ENCODE peak calls at places on chromosomes 2 and 18, in eight cellular contexts. Q, F, C, S, P, V, J and L are unnamed samples.

GRCh38 chr18:33805592-33805991 is 227.6 kb downstream of the ASXL3 start:
- DNase-seq in C (no peak), J (no peak), P (no peak), F (no peak), S (no peak), Q (no peak), V (no peak), L (no peak)

GRCh38 chr18:4096501-4096900 is 358.6 kb downstream of the DLGAP1 start:
- DNase-seq in Q (peak; percentile 1), P (no peak), F (no peak), C (no peak), V (no peak), J (peak; percentile 52), S (no peak), L (peak; percentile 14)

GRCh38 chr2:17313261-17313660 is 205.0 kb downstream of the RAD51AP2 start:
- DNase-seq in Q (no peak), S (no peak), P (peak; percentile 15), F (no peak), V (no peak), C (no peak), J (no peak), L (no peak)

GRCh38 chr2:164530464-164530863 is 90.8 kb downstream of the GRB14 start:
- DNase-seq in P (no peak), S (no peak), Q (no peak), J (no peak), C (no peak), V (no peak), F (no peak), L (no peak)

GRCh38 chr2:176516051-176516601 is 246.9 kb downstream of the MTX2 start:
- DNase-seq in Q (no peak), J (no peak), V (no peak), F (no peak), S (no peak), P (no peak), C (no peak), L (no peak)

GRCh38 chr2:220614064-220614463 is 958.0 kb downstream of the EPHA4 start:
- DNase-seq in P (no peak), F (no peak), Q (no peak), S (no peak), C (no peak), V (no peak), J (no peak), L (no peak)

GRCh38 chr2:75896779-75897366 is 186.2 kb upstream of the GCFC2 start:
- DNase-seq in V (peak; percentile 81), F (no peak), Q (no peak), J (peak; percentile 45), S (no peak), P (peak; percentile 68), C (no peak), L (peak; percentile 30)

GRCh38 chr2:181444654-181445053 is 12.5 kb upstream of the ITGA4 start:
- DNase-seq in Q (no peak), F (no peak), V (no peak), S (no peak), C (no peak), J (no peak), P (no peak), L (no peak)

GRCh38 chr2:30225131-30225762 is 6.1 kb upstream of the LBH start:
- DNase-seq in Q (peak; percentile 83), F (peak; percentile 56), J (peak; percentile 27), S (no peak), V (peak; percentile 19), C (peak; percentile 54), P (no peak), L (peak; percentile 23)

GRCh38 chr2:219247678-219248642 is 2.7 kb downstream of the STK16 start:
- DNase-seq in J (no peak), Q (no peak), C (peak; percentile 55), S (no peak), V (no peak), F (no peak), P (no peak), L (no peak)

GRCh38 chr2:62569907-62570793 is 64.2 kb upstream of the TMEM17 start:
- DNase-seq in P (no peak), F (no peak), Q (no peak), S (no peak), C (no peak), J (no peak), V (peak; percentile 24), L (no peak)

GRCh38 chr2:140892429-140892828 is 1238.4 kb downstream of the LRP1B start:
- DNase-seq in P (no peak), S (no peak), F (no peak), Q (no peak), C (no peak), V (no peak), J (peak; percentile 29), L (peak; percentile 3)

GRCh38 chr2:133434962-133435668 is 133.1 kb downstream of the NCKAP5 start:
- DNase-seq in J (peak; percentile 93), C (no peak), S (no peak), P (no peak), Q (peak; percentile 24), V (no peak), F (no peak), L (peak; percentile 97)

GRCh38 chr2:226649871-226650660 is 149.6 kb downstream of the IRS1 start:
- DNase-seq in C (no peak), F (peak; percentile 15), V (peak; percentile 55), J (peak; percentile 100), P (peak; percentile 70), S (peak; percentile 28), Q (peak; percentile 97), L (peak; percentile 98)

GRCh38 chr2:194062401-194062800 is 1594.6 kb upstream of the SLC39A10 start:
- DNase-seq in V (no peak), F (no peak), S (no peak), J (no peak), Q (no peak), P (no peak), C (no peak), L (no peak)

GRCh38 chr2:150548527-150548926 is 61.1 kb upstream of the RND3 start:
- DNase-seq in S (no peak), C (no peak), V (peak; percentile 61), J (no peak), F (no peak), P (no peak), Q (peak; percentile 40), L (no peak)

GRCh38 chr2:234677758-234678538 is 181.1 kb upstream of the ARL4C start:
- DNase-seq in V (no peak), C (no peak), Q (peak; percentile 57), P (no peak), S (no peak), J (peak; percentile 79), F (no peak), L (peak; percentile 41)

GRCh38 chr18:32372381-32373061 is 98.2 kb downstream of the GAREM1 start:
- DNase-seq in S (no peak), Q (no peak), F (no peak), P (no peak), J (peak; percentile 99), V (no peak), C (no peak), L (peak; percentile 95)

GRCh38 chr2:30705711-30706533 is 101.3 kb downstream of the CAPN13 start:
- DNase-seq in J (no peak), V (no peak), S (no peak), P (no peak), C (no peak), F (no peak), Q (no peak), L (no peak)

GRCh38 chr2:167264380-167264779 is 376.1 kb downstream of the XIRP2 start:
- DNase-seq in J (peak; percentile 37), P (peak; percentile 66), V (peak; percentile 35), C (no peak), F (no peak), S (no peak), Q (no peak), L (peak; percentile 6)

GRCh38 chr2:634041-634440 is 43.2 kb downstream of the TMEM18 start:
- DNase-seq in S (no peak), F (no peak), V (no peak), C (no peak), P (no peak), J (no peak), Q (no peak), L (no peak)

GRCh38 chr2:71190959-71191943 is 35.7 kb downstream of the PAIP2B start:
- DNase-seq in F (no peak), J (peak; percentile 25), P (peak; percentile 59), C (no peak), Q (peak; percentile 40), V (no peak), S (no peak), L (peak; percentile 8)

GRCh38 chr18:61400714-61401113 is 67.5 kb downstream of the CDH20 start:
- DNase-seq in V (no peak), J (no peak), F (no peak), C (no peak), Q (peak; percentile 69), P (no peak), S (no peak), L (peak; percentile 21)

GRCh38 chr18:49725809-49726514 is 87.4 kb downstream of the ACAA2 start:
- DNase-seq in S (no peak), F (no peak), P (no peak), J (peak; percentile 65), Q (peak; percentile 93), C (no peak), V (peak; percentile 83), L (peak; percentile 71)